ENCODE peak calls at places on chromosome 6, in six cellular contexts. F, U, Q, B, V and A are unnamed samples.

GRCh38 chr6:111841822-111842221 is 31.4 kb downstream of the FYN start:
- DNase-seq in B (peak), F (no peak), U (no peak), Q (peak), V (peak), A (peak)

GRCh38 chr6:69456086-69456485 is 340.7 kb downstream of the LMBRD1 start:
- DNase-seq in V (no peak), F (no peak), U (no peak), Q (no peak), B (no peak), A (no peak)

GRCh38 chr6:26284537-26285142 is 80.4 kb upstream of the BTN3A2 start:
- DNase-seq in U (peak), F (no peak), Q (peak), V (peak), B (peak), A (peak)

GRCh38 chr6:72776456-72776855 is 154.6 kb downstream of the KCNQ5 start:
- DNase-seq in B (no peak), U (no peak), Q (no peak), F (no peak), V (no peak), A (no peak)

GRCh38 chr6:116012471-116012949 is 48.2 kb downstream of the FRK start:
- DNase-seq in F (no peak), B (peak), U (no peak), Q (no peak), V (no peak), A (no peak)

GRCh38 chr6:15675537-15676170 is 12.8 kb upstream of the DTNBP1 start:
- DNase-seq in B (no peak), U (no peak), V (no peak), F (no peak), Q (no peak), A (no peak)

GRCh38 chr6:28802417-28803336 is 121.1 kb downstream of the TRIM27 start:
- DNase-seq in Q (no peak), B (peak), F (no peak), V (peak), U (no peak), A (peak)

GRCh38 chr6:123888779-123889513 is 85.3 kb downstream of the NKAIN2 start:
- DNase-seq in U (no peak), V (no peak), F (no peak), Q (no peak), B (no peak), A (no peak)

GRCh38 chr6:80967618-80968017 is 784.9 kb downstream of the TENT5A start:
- DNase-seq in V (no peak), B (no peak), Q (no peak), U (no peak), F (no peak), A (no peak)

GRCh38 chr6:125764105-125764671 is 14.8 kb downstream of the HEY2 start:
- DNase-seq in F (no peak), V (peak), U (no peak), Q (no peak), B (no peak), A (no peak)

GRCh38 chr6:150865406-150866146 is at the start of gene MTHFD1L:
- DNase-seq in U (peak), Q (peak), V (peak), B (peak), F (peak), A (peak)

GRCh38 chr6:11213305-11214106 is 19.0 kb downstream of the NEDD9 start:
- DNase-seq in F (no peak), Q (peak), B (peak), V (no peak), U (no peak), A (no peak)

GRCh38 chr6:4130357-4130987 is 4.9 kb downstream of the ECI2 start:
- DNase-seq in V (no peak), B (no peak), Q (no peak), U (no peak), F (no peak), A (no peak)

GRCh38 chr6:37783831-37784584 is 35.5 kb upstream of the ZFAND3 start:
- DNase-seq in V (no peak), F (no peak), Q (peak), B (no peak), U (no peak), A (no peak)

GRCh38 chr6:142369266-142369665 is 67.5 kb downstream of the ADGRG6 start:
- DNase-seq in B (no peak), U (no peak), F (no peak), Q (no peak), V (no peak), A (no peak)

GRCh38 chr6:162904069-162904663 is 176.4 kb downstream of the PACRG start:
- DNase-seq in B (no peak), U (no peak), F (no peak), Q (no peak), V (no peak), A (no peak)

GRCh38 chr6:158039571-158040050 is 57.9 kb downstream of the SYNJ2 start:
- DNase-seq in V (peak), U (no peak), F (no peak), Q (no peak), B (peak), A (no peak)

GRCh38 chr6:14040042-14040441 is 77.5 kb upstream of the CD83 start:
- DNase-seq in U (no peak), F (no peak), B (no peak), V (no peak), Q (no peak), A (no peak)
- TF ChIP-seq CTCF in U (no peak), F (peak), B (no peak), V (no peak), Q (no peak), A (no peak)

GRCh38 chr6:56710967-56711366 is 68.3 kb upstream of the DST start:
- DNase-seq in Q (no peak), B (no peak), U (no peak), V (no peak), F (no peak), A (no peak)
- TF ChIP-seq CTCF in Q (peak), B (no peak), U (no peak), V (no peak), F (no peak), A (no peak)

DNA sequence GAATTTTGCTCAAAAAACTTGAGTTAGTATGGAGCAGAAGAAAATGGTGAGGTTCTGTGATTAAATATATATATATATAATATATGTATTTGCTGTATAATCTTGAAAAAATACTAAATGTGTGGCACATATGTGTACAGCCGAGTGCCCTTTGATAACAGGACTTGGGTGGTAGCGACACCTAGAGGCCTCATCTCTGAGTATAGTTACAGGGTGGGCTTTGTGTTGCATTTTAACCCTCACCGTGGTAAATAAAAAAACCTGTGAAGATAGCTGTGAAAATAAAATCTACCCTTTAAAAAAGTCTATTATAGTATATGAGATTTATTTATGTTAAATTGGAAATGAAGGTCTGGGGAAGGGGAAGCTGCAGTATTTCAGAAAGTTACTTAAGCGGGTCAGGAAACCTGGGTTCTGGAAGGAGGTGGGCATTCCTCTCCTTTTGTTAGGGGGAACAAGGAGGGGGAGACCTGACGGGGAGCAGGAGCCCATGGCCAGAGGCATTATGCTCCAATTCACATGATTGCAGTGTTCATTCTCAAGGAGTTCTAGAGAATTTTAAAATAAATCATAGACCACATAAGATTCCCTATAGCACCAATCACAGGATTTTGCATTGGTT is 82.7 kb downstream of the SH3BGRL2 start:
- DNase-seq in F (peak), U (peak), B (peak), V (peak), Q (peak), A (peak)
- TF ChIP-seq CTCF in F (peak), U (peak), B (peak), V (peak), Q (peak), A (no peak)

DNA sequence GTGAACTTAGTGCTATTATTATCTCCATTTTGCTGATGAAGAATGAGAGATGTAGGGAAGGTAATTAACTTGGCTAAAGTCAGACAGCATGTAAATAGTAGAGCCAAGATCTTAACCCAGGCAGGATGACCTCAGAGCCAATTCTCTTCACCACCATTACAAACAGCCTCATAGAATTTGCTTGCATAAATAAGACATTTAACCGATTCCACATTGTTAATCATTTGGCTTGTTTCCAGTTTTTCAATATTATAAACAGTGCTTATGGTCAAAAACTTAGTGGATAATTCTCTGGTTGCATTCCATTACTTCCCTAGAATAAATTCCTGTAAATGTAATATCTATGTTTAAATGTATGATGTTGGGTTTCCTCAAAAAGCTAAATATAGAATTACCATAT is 19.2 kb upstream of the PRDM1 start:
- DNase-seq in Q (no peak), B (peak), U (no peak), V (no peak), F (no peak), A (no peak)
- TF ChIP-seq CTCF in Q (no peak), B (no peak), U (no peak), V (no peak), F (no peak), A (no peak)

DNA sequence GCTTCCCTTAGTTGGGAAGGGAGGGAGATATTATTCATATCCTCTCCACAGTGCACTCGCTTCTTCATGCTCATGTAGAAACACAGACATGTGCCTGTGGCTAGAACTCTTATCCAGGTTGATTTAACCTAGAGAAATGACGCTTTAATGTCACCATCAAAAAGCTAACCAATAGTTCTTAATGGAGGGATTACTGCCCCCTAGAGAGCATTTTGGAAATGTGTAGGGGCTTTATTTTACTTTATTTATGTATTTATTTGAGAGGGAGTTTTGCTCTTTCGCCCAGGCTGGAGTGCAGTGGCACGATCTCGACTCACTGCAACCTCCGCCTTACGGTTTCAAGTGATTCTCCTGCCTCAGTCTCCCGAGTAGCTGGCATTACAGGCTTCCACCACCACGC is 229.6 kb downstream of the SOD2 start:
- DNase-seq in V (peak), U (no peak), F (no peak), Q (peak), B (peak), A (no peak)
- TF ChIP-seq CTCF in V (peak), U (no peak), F (peak), Q (peak), B (peak), A (peak)

DNA sequence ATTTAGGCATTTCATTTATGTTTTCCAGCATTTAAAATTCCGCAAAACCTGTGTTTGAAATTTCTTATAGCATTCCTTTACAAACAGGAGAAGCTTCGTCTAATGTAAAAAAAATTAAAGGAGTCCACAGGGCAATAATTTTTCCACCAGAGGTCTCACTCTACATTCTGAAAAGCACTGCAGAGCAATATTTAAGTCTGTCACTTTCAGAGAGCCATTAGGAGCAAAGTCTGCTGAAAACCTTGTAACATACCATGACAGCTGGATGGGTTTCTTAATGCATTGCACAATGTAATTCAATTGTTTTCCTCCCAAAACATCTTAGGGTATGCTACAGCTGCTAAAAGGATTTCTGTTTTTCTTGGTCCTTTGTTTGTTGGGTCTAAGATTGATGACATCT is 18.0 kb downstream of the BAG2 start:
- DNase-seq in U (no peak), V (peak), Q (peak), B (peak), F (no peak), A (no peak)
- TF ChIP-seq CTCF in U (peak), V (no peak), Q (peak), B (peak), F (no peak), A (no peak)

GRCh38 chr6:99285881-99286280 is 63.6 kb downstream of the FAXC start:
- DNase-seq in V (no peak), B (no peak), U (no peak), F (no peak), Q (no peak), A (no peak)

GRCh38 chr6:99287523-99287922 is 62.0 kb downstream of the FAXC start:
- DNase-seq in B (no peak), Q (no peak), U (no peak), V (no peak), F (no peak), A (no peak)

GRCh38 chr6:99276747-99277146 is 72.7 kb downstream of the FAXC start:
- DNase-seq in B (peak), U (no peak), V (no peak), Q (peak), F (no peak), A (no peak)

GRCh38 chr6:99282479-99283062 is 66.9 kb downstream of the FAXC start:
- DNase-seq in V (no peak), Q (peak), F (no peak), U (no peak), B (peak), A (no peak)
- TF ChIP-seq CTCF in V (peak), Q (peak), F (peak), U (no peak), B (peak), A (no peak)